ENCODE peak calls at places on chromosomes 13 and 19, in eight cellular contexts. S is adipocyte, A is amygdala, I is adrenal gland, J is NCI-H1092, Y is epithelial cell of proximal tubule, D is dermis blood vessel endothelial cell, O is heart right ventricle. H is an unnamed sample.

GRCh38 chr13:34358811-34359513 is 541.0 kb downstream of the RFC3 start:
- DNase-seq in S (peak), A (no peak), I (no peak), J (no peak), Y (peak), D (no peak), O (no peak), H (no peak)

GRCh38 chr13:109949395-109949794 is 163.0 kb upstream of the IRS2 start:
- DNase-seq in S (no peak), A (no peak), I (no peak), J (no peak), Y (no peak), D (no peak), O (no peak), H (no peak)

GRCh38 chr13:44989071-44989889 is at the start of the genes GPALPP1 and NUFIP1:
- DNase-seq in S (peak), A (peak), I (peak), J (peak), Y (peak), D (peak), O (peak), H (peak)

GRCh38 chr13:103134271-103134670 is 68.1 kb upstream of the SLC10A2 start:
- DNase-seq in S (no peak), A (no peak), I (no peak), J (no peak), Y (no peak), D (no peak), O (no peak), H (no peak)

GRCh38 chr19:11204076-11204602 is 6.8 kb upstream of the KANK2 start:
- DNase-seq in S (no peak), A (no peak), I (no peak), J (no peak), Y (no peak), D (no peak), O (no peak), H (no peak)

GRCh38 chr19:46928951-46929350 is 68.2 kb downstream of the ARHGAP35 start:
- DNase-seq in S (no peak), A (no peak), I (no peak), J (no peak), Y (no peak), D (no peak), O (no peak), H (no peak)

GRCh38 chr19:875265-875879 is 15.9 kb downstream of the CFD start:
- DNase-seq in S (no peak), A (no peak), I (no peak), J (no peak), Y (no peak), D (no peak), O (no peak), H (no peak)

GRCh38 chr19:14015454-14016035 is 9.4 kb upstream of the RFX1 start:
- DNase-seq in S (no peak), A (no peak), I (no peak), J (no peak), Y (peak), D (no peak), O (no peak), H (no peak)

GRCh38 chr13:93080587-93080986 is 146.0 kb upstream of the GPC6 start:
- DNase-seq in S (peak), A (no peak), I (no peak), J (no peak), Y (no peak), D (no peak), O (no peak), H (no peak)

GRCh38 chr13:51212808-51213728 is 9.1 kb upstream of the FAM124A start:
- DNase-seq in S (no peak), A (no peak), I (no peak), J (no peak), Y (no peak), D (no peak), O (no peak), H (no peak)

GRCh38 chr19:40190891-40191835 is at the start of gene MAP3K10:
- DNase-seq in S (peak), A (peak), I (peak), J (peak), Y (no peak), D (peak), O (peak), H (peak)

GRCh38 chr19:35879770-35880317 is 11.5 kb downstream of the APLP1 start:
- DNase-seq in S (peak), A (peak), I (peak), J (no peak), Y (no peak), D (peak), O (peak), H (peak)

GRCh38 chr19:3360494-3361383 is 5.6 kb upstream of the NFIC start:
- DNase-seq in S (peak), A (peak), I (peak), J (no peak), Y (no peak), D (peak), O (peak), H (peak)

GRCh38 chr19:13104848-13105646 is 2.4 kb upstream of the LYL1 start:
- DNase-seq in S (no peak), A (no peak), I (peak), J (no peak), Y (no peak), D (no peak), O (no peak), H (no peak)

GRCh38 chr13:46554971-46555370 is 2.0 kb downstream of the LRCH1 start:
- DNase-seq in S (peak), A (no peak), I (no peak), J (no peak), Y (no peak), D (peak), O (no peak), H (no peak)